ENCODE peak calls at places on chromosome 3, in five cellular contexts. I is NB4; L is Right ventricle myocardium superior; O is activated naive CD4-positive, alpha-beta T cell treated with anti-CD3 and anti-CD28 coated beads, Interleukin-2, amount 50 U/mL, for 72 hours; B is activated CD4-positive, alpha-beta T cell treated with anti-CD3 and anti-CD28 coated beads, Interleukin-2, amount 50 U/mL, for 1 hour. F is an unnamed sample.

GRCh38 chr3:13856006-13856405 is 23.9 kb downstream of the WNT7A start:
- DNase-seq in O (no peak), I (no peak), B (no peak), L (no peak), F (no peak)

GRCh38 chr3:62614527-62614926 is 241.2 kb upstream of the FEZF2 start:
- DNase-seq in O (no peak), L (no peak), I (no peak), B (no peak), F (no peak)

GRCh38 chr3:32495085-32495484 is 7.6 kb downstream of the CMTM6 start:
- DNase-seq in B (no peak), I (no peak), O (no peak), L (no peak), F (no peak)

GRCh38 chr3:113560845-113561623 is 28.7 kb downstream of the SIDT1 start:
- DNase-seq in L (no peak), I (no peak), O (no peak), B (no peak), F (peak)

GRCh38 chr3:79367066-79367465 is 400.7 kb downstream of the ROBO1 start:
- DNase-seq in B (no peak), L (no peak), I (no peak), O (no peak), F (no peak)

GRCh38 chr3:30681276-30682211 is 75.1 kb downstream of the TGFBR2 start:
- DNase-seq in B (no peak), I (no peak), L (peak), O (no peak), F (no peak)

GRCh38 chr3:179093807-179094206 is 22.2 kb upstream of the ZMAT3 start:
- DNase-seq in B (no peak), O (no peak), I (no peak), L (no peak), F (no peak)

GRCh38 chr3:104102386-104102785 is 1264.3 kb upstream of the ALCAM start:
- DNase-seq in L (no peak), B (no peak), O (no peak), I (peak), F (peak)

GRCh38 chr3:14701676-14702075 is 26.7 kb downstream of the C3orf20 start:
- DNase-seq in L (no peak), I (no peak), B (no peak), O (no peak), F (no peak)

GRCh38 chr3:125602752-125603649 is 7.7 kb upstream of the OSBPL11 start:
- DNase-seq in B (no peak), O (no peak), L (no peak), I (no peak), F (peak)

GRCh38 chr3:69411331-69411730 is 25.4 kb upstream of the FRMD4B start:
- DNase-seq in I (no peak), B (no peak), L (no peak), O (no peak), F (no peak)

GRCh38 chr3:193016437-193016887 is 98.8 kb upstream of the MB21D2 start:
- DNase-seq in O (no peak), L (peak), I (no peak), B (no peak), F (no peak)

GRCh38 chr3:141487419-141488345 is 855 bp downstream of the RASA2 start:
- DNase-seq in L (peak), B (peak), O (peak), I (peak), F (peak)

GRCh38 chr3:54313418-54313817 is 191.1 kb downstream of the CACNA2D3 start:
- DNase-seq in L (no peak), O (no peak), I (no peak), B (no peak), F (no peak)

GRCh38 chr3:171383206-171384018 is 76.8 kb downstream of the TNIK start:
- DNase-seq in O (no peak), I (no peak), B (no peak), L (no peak), F (peak)

GRCh38 chr3:52469001-52469400 is 13.6 kb downstream of the NISCH start:
- DNase-seq in L (no peak), I (no peak), O (no peak), B (no peak), F (no peak)

GRCh38 chr3:69774029-69774428 is 34.8 kb downstream of the MITF start:
- DNase-seq in B (no peak), I (no peak), L (peak), O (no peak), F (no peak)

GRCh38 chr3:36804295-36805055 is 40.1 kb upstream of the DCLK3 start:
- DNase-seq in O (no peak), L (no peak), B (no peak), I (no peak), F (no peak)

GRCh38 chr3:184259878-184260570 is 1.3 kb downstream of the CAMK2N2 start:
- DNase-seq in B (peak), L (peak), I (peak), O (peak), F (no peak)

GRCh38 chr3:122938756-122939425 is 88.7 kb downstream of the SEMA5B start:
- DNase-seq in L (peak), B (no peak), I (peak), O (no peak), F (no peak)

GRCh38 chr3:130242850-130243569 is 102.5 kb upstream of the COL6A5 start:
- DNase-seq in B (no peak), L (no peak), O (no peak), I (peak), F (no peak)

GRCh38 chr3:97882975-97883598 is 61.3 kb downstream of the CRYBG3 start:
- DNase-seq in B (no peak), I (no peak), L (no peak), O (peak), F (no peak)

GRCh38 chr3:152236741-152237140 is 32.0 kb upstream of the MBNL1 start:
- DNase-seq in L (no peak), O (no peak), B (no peak), I (peak), F (no peak)

GRCh38 chr3:70108072-70108471 is 108.5 kb downstream of the SAMMSON start:
- DNase-seq in B (no peak), L (peak), O (peak), I (peak), F (no peak)

GRCh38 chr3:30659270-30660127 is 53.1 kb downstream of the TGFBR2 start:
- DNase-seq in O (no peak), B (no peak), I (peak), L (no peak), F (peak)

GRCh38 chr3:190695994-190696393 is 166.5 kb downstream of the GMNC start:
- DNase-seq in B (no peak), L (no peak), I (no peak), O (no peak), F (no peak)

GRCh38 chr3:138921316-138922292 is 25.3 kb downstream of the FOXL2 start:
- DNase-seq in L (no peak), B (no peak), I (no peak), O (no peak), F (no peak)

GRCh38 chr3:103705641-103706040 is 1270.8 kb downstream of the ZPLD1 start:
- DNase-seq in I (no peak), B (no peak), L (no peak), O (no peak), F (no peak)

GRCh38 chr3:127964053-127964452 is 49.0 kb downstream of the KBTBD12 start:
- DNase-seq in B (no peak), I (no peak), L (no peak), O (no peak), F (no peak)

GRCh38 chr3:8593022-8593817 is 51.4 kb downstream of the SSUH2 start:
- DNase-seq in B (no peak), L (peak), I (no peak), O (no peak), F (no peak)

GRCh38 chr3:58487140-58487886 is 4.6 kb upstream of the KCTD6 start:
- DNase-seq in L (no peak), O (no peak), B (no peak), I (peak), F (no peak)

GRCh38 chr3:48847053-48847585 is 555 bp downstream of the PRKAR2A start:
- DNase-seq in O (peak), I (peak), B (peak), L (peak), F (peak)

GRCh38 chr3:78633626-78634025 is 1134.2 kb downstream of the ROBO1 start:
- DNase-seq in L (no peak), I (no peak), B (no peak), O (no peak), F (no peak)